ENCODE peak calls at places on chromosome 2, in seven cellular contexts. H is substantia nigra; G is dorsolateral prefrontal cortex; L is choroid plexus epithelial cell; R is amygdala; J is activated CD4-positive, alpha-beta T cell treated with anti-CD3 and anti-CD28 coated beads, Interleukin-2, amount 50 U/mL, for 1 hour; U is spleen. K is an unnamed sample.

GRCh38 chr2:106963156-106963555 is 77.2 kb upstream of the ST6GAL2 start:
- DNase-seq in H (no peak), G (no peak), L (no peak), R (no peak), J (no peak), U (no peak), K (no peak)

GRCh38 chr2:138356178-138356577 is 145.4 kb upstream of the SPOPL start:
- DNase-seq in H (no peak), G (no peak), L (peak; percentile 34), R (no peak), J (no peak), U (no peak), K (no peak)

GRCh38 chr2:182937864-182938263 is 71.4 kb upstream of the FRZB start:
- DNase-seq in H (no peak), G (no peak), L (no peak), R (no peak), J (no peak), U (no peak), K (no peak)

GRCh38 chr2:166404831-166405568 is 29.3 kb upstream of the SCN9A start:
- DNase-seq in H (no peak), G (no peak), L (no peak), R (no peak), J (no peak), U (no peak), K (no peak)

GRCh38 chr2:1742300-1742679 is 2.0 kb downstream of the PXDN start:
- DNase-seq in H (no peak), G (no peak), L (peak; percentile 43), R (no peak), J (no peak), U (no peak), K (no peak)

GRCh38 chr2:219541611-219542180 is 1.9 kb downstream of the CHPF start:
- DNase-seq in H (peak; percentile 78), G (peak; percentile 68), L (peak; percentile 75), R (peak; percentile 63), J (peak; percentile 86), U (peak; percentile 95), K (peak; percentile 69)

GRCh38 chr2:230721712-230722111 is 9.1 kb downstream of the CAB39 start:
- DNase-seq in H (no peak), G (no peak), L (peak; percentile 70), R (no peak), J (no peak), U (no peak), K (no peak)

GRCh38 chr2:190129421-190130199 is 67.1 kb upstream of the MSTN start:
- DNase-seq in H (no peak), G (no peak), L (no peak), R (no peak), J (no peak), U (no peak), K (no peak)

GRCh38 chr2:1773883-1774282 is 29.6 kb upstream of the PXDN start:
- DNase-seq in H (no peak), G (no peak), L (no peak), R (no peak), J (no peak), U (no peak), K (no peak)

GRCh38 chr2:56287508-56287907 is 103.7 kb downstream of the CCDC85A start:
- DNase-seq in H (no peak), G (no peak), L (no peak), R (no peak), J (no peak), U (no peak), K (no peak)

GRCh38 chr2:40020997-40021396 is 241.9 kb upstream of the THUMPD2 start:
- DNase-seq in H (no peak), G (no peak), L (no peak), R (no peak), J (no peak), U (no peak), K (no peak)

GRCh38 chr2:241946306-241947003 is 76.9 kb downstream of the RTP5 start:
- DNase-seq in H (no peak), G (no peak), L (no peak), R (no peak), J (no peak), U (peak; percentile 21), K (no peak)

K was measured in GM18507.